ENCODE peak calls at places on chromosomes 5 and 9, in four cellular contexts. M is HepG2, N is K562, X is GM12878. S is an unnamed sample.

GRCh38 chr9:78005231-78006002 is 26.2 kb downstream of the GNAQ start:
- DNase-seq in N (no peak), X (no peak), M (no peak), S (no peak)

GRCh38 chr9:125889524-125890473 is 142.6 kb downstream of the PBX3 start:
- DNase-seq in N (no peak), X (no peak), M (no peak), S (peak; percentile 36)

GRCh38 chr9:79583957-79584654 is 12.3 kb downstream of the TLE4 start:
- DNase-seq in M (no peak), N (peak; percentile 64), X (no peak), S (no peak)

GRCh38 chr5:43033845-43034590 is 6.1 kb downstream of the ANXA2R start:
- DNase-seq in M (no peak), N (no peak), X (no peak), S (no peak)

GRCh38 chr9:7320139-7320538 is 479.4 kb downstream of the DMAC1 start:
- DNase-seq in X (no peak), M (no peak), N (peak; percentile 4), S (no peak)

GRCh38 chr5:149732500-149733128 is 2.5 kb downstream of the PPARGC1B start:
- DNase-seq in N (peak; percentile 79), X (no peak), M (peak; percentile 32), S (peak; percentile 25)

GRCh38 chr5:9714187-9714586 is 84.0 kb upstream of the TAS2R1 start:
- DNase-seq in N (no peak), X (no peak), M (no peak), S (no peak)

GRCh38 chr9:15244001-15244441 is 63.0 kb downstream of the TTC39B start:
- DNase-seq in X (no peak), M (no peak), N (no peak), S (no peak)

GRCh38 chr5:135693371-135693955 is 114.7 kb upstream of the CXCL14 start:
- DNase-seq in X (no peak), N (no peak), M (no peak), S (no peak)

GRCh38 chr9:35729700-35730485 is 2.1 kb downstream of the TLN1 start:
- DNase-seq in M (peak; percentile 41), X (no peak), N (peak; percentile 85), S (peak; percentile 73)

GRCh38 chr5:65727491-65728156 is 5.6 kb downstream of the NLN start:
- DNase-seq in N (no peak), X (no peak), M (no peak), S (no peak)

GRCh38 chr5:112682621-112683061 is 55.0 kb upstream of the APC start:
- DNase-seq in N (peak; percentile 24), X (no peak), M (no peak), S (no peak)

GRCh38 chr9:34452568-34452967 is 5.8 kb downstream of the FAM219A start:
- DNase-seq in M (no peak), N (no peak), X (no peak), S (no peak)

GRCh38 chr9:87596862-87597261 is 99.2 kb downstream of the DAPK1 start:
- DNase-seq in M (no peak), N (no peak), X (no peak), S (no peak)

GRCh38 chr9:96486351-96487029 is 36.5 kb downstream of the HABP4 start:
- DNase-seq in X (no peak), M (no peak), N (no peak), S (no peak)
- TF ChIP-seq TARDBP in X (no peak), M (no peak), N (no peak), S (no peak)

GRCh38 chr9:110217656-110218099 is 9.7 kb upstream of the C9orf152 start:
- DNase-seq in N (peak; percentile 24), M (peak; percentile 52), X (no peak), S (no peak)
- TF ChIP-seq TARDBP in N (no peak), M (no peak), X (no peak), S (no peak)

DNA sequence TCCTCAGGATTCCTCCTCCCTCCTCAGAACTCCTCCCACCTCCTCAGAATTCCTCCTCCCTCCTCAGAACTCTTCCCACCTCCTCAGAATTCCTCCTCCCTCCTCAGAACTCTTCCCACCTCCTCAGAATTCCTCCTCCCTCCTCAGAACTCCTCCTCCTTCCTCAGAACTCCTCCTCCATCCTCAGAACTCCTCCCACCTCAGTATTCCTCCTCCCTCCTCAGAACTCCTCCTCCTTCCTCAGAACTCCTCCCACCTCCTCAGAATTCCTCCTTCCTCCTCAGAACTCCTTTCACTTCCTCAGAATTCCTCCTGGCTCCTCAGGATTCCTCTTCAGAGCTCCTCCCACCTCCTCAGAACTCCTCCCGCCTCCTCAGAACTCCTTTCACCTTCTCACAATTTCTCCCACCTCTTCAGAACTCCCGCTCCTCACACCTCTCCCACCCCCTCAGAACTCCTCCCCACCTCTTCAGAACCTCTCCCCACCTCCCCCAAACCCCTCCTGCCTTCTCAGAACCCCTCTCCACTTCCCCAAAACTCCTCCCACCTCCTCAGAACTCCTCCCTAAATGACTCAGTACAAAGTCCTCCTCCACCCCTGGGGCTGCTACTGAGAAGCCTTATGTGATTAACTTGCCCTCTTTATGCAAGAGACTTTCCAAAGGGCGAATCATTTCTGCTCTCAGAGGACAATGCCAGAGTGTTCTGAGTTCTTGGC is 23.2 kb downstream of the SLC46A2 start:
- DNase-seq in N (peak; percentile 85), X (no peak), M (peak; percentile 45), S (no peak)
- TF ChIP-seq TARDBP in N (no peak), X (no peak), M (no peak), S (no peak)

GRCh38 chr5:54251981-54252380 is 58.4 kb downstream of the ARL15 start:
- DNase-seq in X (no peak), N (no peak), M (no peak), S (no peak)

GRCh38 chr5:54243483-54244080 is 66.8 kb downstream of the ARL15 start:
- DNase-seq in N (peak; percentile 54), X (no peak), M (peak; percentile 31), S (peak; percentile 25)

GRCh38 chr5:54254482-54255198 is 55.7 kb downstream of the ARL15 start:
- DNase-seq in M (peak; percentile 6), N (peak; percentile 28), X (no peak), S (no peak)

GRCh38 chr5:54247226-54247625 is 63.1 kb downstream of the ARL15 start:
- DNase-seq in N (no peak), M (no peak), X (no peak), S (no peak)

GRCh38 chr5:54249210-54250028 is 61.0 kb downstream of the ARL15 start:
- DNase-seq in N (peak; percentile 68), M (no peak), X (no peak), S (peak; percentile 67)
- TF ChIP-seq TARDBP in N (no peak), M (no peak), X (no peak), S (no peak)

GRCh38 chr9:71765693-71766092 is 2.6 kb downstream of the CEMIP2 start:
- DNase-seq in X (no peak), M (peak; percentile 79), N (no peak), S (no peak)

GRCh38 chr9:71763752-71764332 is 4.5 kb downstream of the CEMIP2 start:
- DNase-seq in M (no peak), X (no peak), N (no peak), S (no peak)

GRCh38 chr9:71766663-71767062 is 1.6 kb downstream of the CEMIP2 start:
- DNase-seq in M (peak; percentile 87), X (peak; percentile 9), N (no peak), S (no peak)

GRCh38 chr9:71762900-71763653 is 5.2 kb downstream of the CEMIP2 start:
- DNase-seq in X (no peak), N (no peak), M (peak; percentile 82), S (no peak)

GRCh38 chr9:71764438-71764837 is 3.9 kb downstream of the CEMIP2 start:
- DNase-seq in N (no peak), M (no peak), X (no peak), S (no peak)
- TF ChIP-seq TARDBP in N (no peak), M (no peak), X (no peak), S (no peak)

GRCh38 chr9:131111186-131111853 is 14.1 kb upstream of the NUP214 start:
- DNase-seq in X (no peak), N (no peak), M (no peak), S (no peak)
- TF ChIP-seq TARDBP in X (no peak), N (no peak), M (no peak), S (no peak)

GRCh38 chr9:80797841-80798688 is 891.3 kb downstream of the TLE1 start:
- DNase-seq in M (no peak), X (no peak), N (no peak), S (no peak)
- TF ChIP-seq TARDBP in M (no peak), X (no peak), N (no peak), S (no peak)

S was measured in HEK293T.